ENCODE peak calls at places on chromosome 3, in four cellular contexts. E is neuronal stem cell; Y is T-helper 1 cell; X is activated CD8-positive, alpha-beta memory T cell treated with anti-CD3 and anti-CD28 coated beads, Interleukin-2, amount 50 U/mL, for 4 hours. B is an unnamed sample.
A peak's percentile ranks its signal among the peaks of the same experiment; 100 is the strongest.

GRCh38 chr3:4821975-4822374 is 157.3 kb upstream of the BHLHE40 start:
- DNase-seq in E (no peak), Y (peak; percentile 81), X (peak; percentile 75), B (peak; percentile 92)

GRCh38 chr3:193882091-193882490 is 253.9 kb upstream of the HES1 start:
- DNase-seq in E (no peak), Y (no peak), X (no peak), B (no peak)

GRCh38 chr3:71247221-71247947 is 336.1 kb downstream of the FOXP1 start:
- DNase-seq in E (no peak), Y (no peak), X (no peak), B (no peak)

GRCh38 chr3:146813496-146813895 is 208.3 kb upstream of the PLSCR5 start:
- DNase-seq in E (no peak), Y (no peak), X (no peak), B (no peak)

GRCh38 chr3:141275973-141276372 is 44.3 kb downstream of the PXYLP1 start:
- DNase-seq in E (no peak), Y (no peak), X (no peak), B (no peak)

GRCh38 chr3:123661973-123662372 is 77.1 kb upstream of the HACD2 start:
- DNase-seq in E (no peak), Y (no peak), X (no peak), B (no peak)

GRCh38 chr3:12442654-12443501 is 41.4 kb upstream of the TSEN2 start:
- DNase-seq in E (no peak), Y (no peak), X (no peak), B (no peak)

GRCh38 chr3:39318311-39318710 is 11.2 kb upstream of the CCR8 start:
- DNase-seq in E (no peak), Y (no peak), X (no peak), B (no peak)

GRCh38 chr3:59885103-59885502 is 835.3 kb upstream of the CFAP20DC start:
- DNase-seq in E (no peak), Y (no peak), X (no peak), B (no peak)

GRCh38 chr3:52073490-52073889 is 17.1 kb upstream of the DUSP7 start:
- DNase-seq in E (no peak), Y (no peak), X (no peak), B (no peak)

GRCh38 chr3:76134166-76134565 is 348.8 kb upstream of the ZNF717 start:
- DNase-seq in E (no peak), Y (no peak), X (no peak), B (no peak)

B was measured in CD8-positive, alpha-beta T cell.